ENCODE peak calls at places on chromosomes 12 and 14, in five cellular contexts. U is MM.1S, M is psoas muscle, C is SJSA1, B is SK-N-MC. E is an unnamed sample. For H3K9me3, the result is how much of the 10 kb centered on the place peaks cover.

GRCh38 chr14:103310576-103311095 is 23.4 kb upstream of the EIF5 start:
- DNase-seq in U (no peak), M (no peak), C (no peak), B (no peak), E (no peak)

GRCh38 chr14:100836053-100836805 is 10.3 kb downstream of the MEG3 start:
- DNase-seq in U (no peak), M (no peak), C (no peak), B (no peak), E (no peak)

GRCh38 chr12:115916910-115917668 is 360.4 kb downstream of the MED13L start:
- DNase-seq in U (peak), M (peak), C (peak), B (no peak), E (peak)

GRCh38 chr14:55762595-55763232 is 182.7 kb downstream of the KTN1 start:
- DNase-seq in U (no peak), M (no peak), C (no peak), B (no peak), E (no peak)

GRCh38 chr12:4434299-4434698 is 11.3 kb downstream of the FGF6 start:
- DNase-seq in U (no peak), M (no peak), C (peak), B (no peak), E (no peak)

GRCh38 chr14:50476134-50476533 is 56.2 kb downstream of the MAP4K5 start:
- DNase-seq in U (no peak), M (no peak), C (no peak), B (no peak), E (no peak)

GRCh38 chr14:90508536-90509254 is 111.9 kb downstream of the CALM1 start:
- DNase-seq in U (no peak), M (no peak), C (no peak), B (no peak), E (no peak)

GRCh38 chr12:14362347-14362746 is 3.1 kb upstream of the ATF7IP start:
- DNase-seq in U (no peak), M (no peak), C (no peak), B (no peak), E (no peak)

GRCh38 chr12:51238037-51238509 is 553 bp upstream of the DAZAP2 start:
- DNase-seq in U (peak), M (no peak), C (no peak), B (no peak), E (no peak)

GRCh38 chr14:35247777-35248475 is 44.3 kb upstream of the PSMA6 start:
- DNase-seq in U (no peak), M (no peak), C (no peak), B (no peak), E (no peak)
- H3K27ac ChIP-seq in U (peak), M (peak), C (no peak), B (no peak), E (no peak)

DNA sequence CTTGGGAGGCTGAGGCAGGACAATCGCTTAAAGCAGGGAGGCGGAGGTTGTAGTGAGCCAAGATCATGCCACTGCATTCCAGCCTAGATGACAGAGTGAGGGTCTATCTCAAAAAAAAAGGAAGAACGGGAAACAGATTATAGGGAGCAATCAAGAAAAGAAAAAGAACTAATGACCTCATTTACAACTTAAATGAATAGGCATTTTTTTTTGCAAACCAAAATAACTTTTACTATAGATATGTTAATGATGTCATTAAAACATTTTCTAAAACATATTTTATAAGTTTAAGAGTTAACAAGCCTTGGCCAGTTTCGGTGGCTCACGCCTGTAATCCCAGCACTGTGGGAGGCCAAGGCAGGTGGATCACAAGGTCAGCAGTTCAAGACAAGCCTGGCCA is 6.8 kb upstream of the RESF1 start:
- DNase-seq in U (no peak), M (no peak), C (no peak), B (no peak), E (no peak)
- H3K9me3 ChIP-seq in U (under half), M (under half), C (under half), B (under half), E (under half)

GRCh38 chr12:6943387-6943718 is 263 bp upstream of the RNU7-1 start:
- DNase-seq in U (peak), M (peak), C (peak), B (peak), E (peak)
- H3K4me3 ChIP-seq in U (peak), M (peak), C (peak), B (peak), E (peak)

GRCh38 chr12:8681129-8681902 is 16.5 kb upstream of the RIMKLB start:
- DNase-seq in U (no peak), M (no peak), C (peak), B (no peak), E (no peak)
- H3K27ac ChIP-seq in U (no peak), M (no peak), C (no peak), B (peak), E (no peak)

GRCh38 chr12:68065687-68066086 is 76.4 kb downstream of the IFNG-AS1 start:
- DNase-seq in U (peak), M (no peak), C (no peak), B (no peak), E (no peak)
- H3K9me3 ChIP-seq in U (under half), M (under half), C (under half), B (under half), E (under half)

GRCh38 chr14:76920572-76921175 is 94.5 kb downstream of the LRRC74A start:
- DNase-seq in U (no peak), M (no peak), C (no peak), B (no peak), E (no peak)

GRCh38 chr14:76918176-76918750 is 92.1 kb downstream of the LRRC74A start:
- DNase-seq in U (no peak), M (peak), C (peak), B (no peak), E (no peak)

GRCh38 chr14:76918751-76919421 is 92.7 kb downstream of the LRRC74A start:
- DNase-seq in U (no peak), M (peak), C (peak), B (no peak), E (no peak)

GRCh38 chr14:76919811-76920571 is 93.8 kb downstream of the LRRC74A start:
- DNase-seq in U (no peak), M (peak), C (peak), B (peak), E (no peak)

GRCh38 chr14:76919431-76919810 is 93.2 kb downstream of the LRRC74A start:
- DNase-seq in U (no peak), M (no peak), C (no peak), B (no peak), E (no peak)
- H3K4me3 ChIP-seq in U (no peak), M (peak), C (no peak), B (peak), E (no peak)